ENCODE peak calls at places on chromosomes 7 and 10, in six cellular contexts. A is H1, D is HepG2, Y is GM12878, T is SK-N-SH, B is K562. F is an unnamed sample.

GRCh38 chr7:68694656-68695055 is 903.6 kb upstream of the AUTS2 start:
- DNase-seq in A (no peak), D (no peak), Y (no peak), T (no peak), B (no peak), F (no peak)

GRCh38 chr10:6987536-6987945 is 407.5 kb upstream of the PRKCQ start:
- DNase-seq in A (no peak), D (no peak), Y (no peak), T (no peak), B (no peak), F (no peak)

GRCh38 chr10:132480356-132480755 is 57.2 kb upstream of the INPP5A start:
- DNase-seq in A (no peak), D (no peak), Y (no peak), T (no peak), B (no peak), F (no peak)

GRCh38 chr7:6121141-6121540 is 90.0 kb downstream of the ANKRD61 start:
- DNase-seq in A (no peak), D (no peak), Y (no peak), T (no peak), B (no peak), F (no peak)

GRCh38 chr7:158924956-158925355 is 68.6 kb downstream of the DYNC2I1 start:
- DNase-seq in A (no peak), D (no peak), Y (no peak), T (no peak), B (no peak), F (no peak)

GRCh38 chr7:7333610-7334009 is 151.3 kb downstream of the C1GALT1 start:
- DNase-seq in A (no peak), D (no peak), Y (no peak), T (no peak), B (no peak), F (no peak)

GRCh38 chr7:96538632-96539031 is 171.0 kb downstream of the SEM1 start:
- DNase-seq in A (no peak), D (no peak), Y (no peak), T (no peak), B (no peak), F (no peak)

GRCh38 chr10:6108631-6109443 is 20.0 kb downstream of the RBM17 start:
- DNase-seq in A (peak), D (peak), Y (no peak), T (peak), B (peak), F (peak)

GRCh38 chr10:72637398-72637857 is 11.5 kb upstream of the MICU1 start:
- DNase-seq in A (no peak), D (peak), Y (peak), T (no peak), B (peak), F (peak)
- TF ChIP-seq MAX in A (no peak), D (no peak), Y (no peak), T (no peak), B (no peak), F (no peak)

GRCh38 chr10:99659031-99659867 is at the start of gene ENTPD7:
- DNase-seq in A (peak), D (peak), Y (peak), T (peak), B (peak), F (peak)

GRCh38 chr10:99660662-99661369 is 1.5 kb downstream of the ENTPD7 start:
- DNase-seq in A (no peak), D (no peak), Y (no peak), T (no peak), B (no peak), F (no peak)

GRCh38 chr10:99659868-99660366 is 608 bp downstream of the ENTPD7 start:
- DNase-seq in A (no peak), D (no peak), Y (no peak), T (peak), B (no peak), F (no peak)

GRCh38 chr10:99656199-99657064 is 2.9 kb upstream of the ENTPD7 start:
- DNase-seq in A (no peak), D (no peak), Y (no peak), T (no peak), B (no peak), F (no peak)

GRCh38 chr10:99658622-99659030 is 683 bp upstream of the ENTPD7 start:
- DNase-seq in A (no peak), D (peak), Y (no peak), T (peak), B (peak), F (peak)
- TF ChIP-seq RFX5 in A (no peak), D (no peak), Y (no peak), T (no peak), B (no peak), F (no peak)

GRCh38 chr10:64039208-64039607 is 518.0 kb downstream of the REEP3 start:
- DNase-seq in A (no peak), D (no peak), Y (peak), T (no peak), B (no peak), F (no peak)

GRCh38 chr10:64041185-64041988 is 520.2 kb downstream of the REEP3 start:
- DNase-seq in A (peak), D (peak), Y (peak), T (peak), B (peak), F (peak)

GRCh38 chr10:64044098-64044497 is 522.9 kb downstream of the REEP3 start:
- DNase-seq in A (no peak), D (peak), Y (no peak), T (no peak), B (no peak), F (no peak)

GRCh38 chr10:64038097-64038496 is 516.9 kb downstream of the REEP3 start:
- DNase-seq in A (no peak), D (no peak), Y (no peak), T (no peak), B (no peak), F (no peak)

GRCh38 chr10:64041989-64042490 is 520.8 kb downstream of the REEP3 start:
- DNase-seq in A (no peak), D (no peak), Y (no peak), T (peak), B (no peak), F (no peak)
- TF ChIP-seq MAX in A (no peak), D (no peak), Y (no peak), T (no peak), B (no peak), F (no peak)

GRCh38 chr7:22008011-22008410 is 62.3 kb upstream of the CDCA7L start:
- DNase-seq in A (no peak), D (no peak), Y (no peak), T (no peak), B (no peak), F (no peak)
- TF ChIP-seq RFX5 in A (no peak), D (no peak), Y (no peak), T (no peak), B (no peak), F (no peak)

DNA sequence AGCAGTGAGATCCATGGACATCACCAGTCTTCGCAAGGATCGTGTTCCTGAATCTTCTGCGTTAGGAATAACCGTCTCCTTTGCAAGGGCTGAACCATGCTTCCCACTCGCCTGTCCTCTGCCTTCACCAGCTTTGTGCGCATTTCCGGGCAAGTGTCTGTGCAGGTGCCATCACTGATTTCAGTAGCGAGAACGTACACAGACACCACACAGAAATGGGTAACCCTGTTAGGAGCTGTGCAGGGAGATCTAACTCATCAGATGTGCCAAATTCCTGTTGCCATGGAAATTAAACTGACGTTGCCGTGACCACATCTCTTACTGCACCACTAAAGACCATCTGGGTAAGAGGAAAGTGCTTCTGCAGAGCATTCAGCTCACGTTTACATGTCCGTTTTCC is 146.3 kb downstream of the DIP2C start:
- DNase-seq in A (no peak), D (no peak), Y (no peak), T (peak), B (no peak), F (no peak)
- TF ChIP-seq MAX in A (no peak), D (no peak), Y (no peak), T (no peak), B (no peak), F (no peak)

DNA sequence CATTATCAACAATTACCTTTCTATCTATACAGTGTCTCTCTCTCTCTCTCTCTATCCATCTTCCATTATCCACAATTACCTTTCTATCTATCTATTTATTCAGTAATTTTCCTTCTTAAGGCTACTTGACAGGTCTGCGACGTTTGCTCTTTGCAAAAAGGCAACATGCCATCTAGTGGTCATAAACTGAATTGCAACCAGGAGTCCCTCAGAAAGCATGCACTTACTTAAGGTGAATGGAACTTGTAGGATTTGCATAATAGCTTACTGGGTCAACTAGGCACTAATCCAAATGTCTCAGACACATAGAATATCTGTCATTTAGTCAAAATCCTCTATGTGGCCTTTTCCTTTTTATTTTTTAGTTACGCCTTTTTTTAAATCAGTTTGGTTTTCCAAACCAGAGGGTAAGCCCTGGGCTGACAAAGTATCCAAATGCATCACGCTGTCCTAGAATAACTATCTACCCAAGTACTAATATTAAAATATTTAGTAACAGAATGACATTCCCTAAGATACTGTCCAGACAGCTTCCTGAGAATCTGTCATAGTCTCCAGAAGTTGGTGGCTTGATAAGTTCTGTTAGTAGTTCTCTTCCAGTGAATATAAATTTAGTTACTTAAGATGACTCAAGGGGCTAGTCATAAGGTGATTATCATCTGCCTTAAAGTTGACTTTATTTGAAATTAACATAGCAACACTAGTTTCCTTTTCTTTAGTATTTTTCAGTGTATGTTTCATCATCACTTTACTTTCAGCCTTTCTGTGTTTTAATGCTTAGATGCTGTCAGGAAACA is 208.3 kb downstream of the PPP1R3A start:
- DNase-seq in A (peak), D (peak), Y (peak), T (peak), B (peak), F (peak)
- TF ChIP-seq RFX5 in A (no peak), D (no peak), Y (no peak), T (no peak), B (no peak), F (no peak)

GRCh38 chr7:149731207-149731955 is 42.0 kb downstream of the ZNF467 start:
- DNase-seq in A (no peak), D (no peak), Y (no peak), T (no peak), B (no peak), F (no peak)

GRCh38 chr7:149728491-149729375 is 44.7 kb downstream of the ZNF467 start:
- DNase-seq in A (no peak), D (no peak), Y (no peak), T (no peak), B (no peak), F (no peak)

GRCh38 chr7:149729586-149729982 is 43.8 kb downstream of the ZNF467 start:
- DNase-seq in A (no peak), D (no peak), Y (no peak), T (no peak), B (no peak), F (no peak)

GRCh38 chr7:149732111-149732561 is 41.3 kb downstream of the ZNF467 start:
- DNase-seq in A (no peak), D (no peak), Y (no peak), T (no peak), B (no peak), F (no peak)

GRCh38 chr7:149729983-149730801 is 43.2 kb downstream of the ZNF467 start:
- DNase-seq in A (no peak), D (no peak), Y (no peak), T (peak), B (no peak), F (no peak)
- TF ChIP-seq MAX in A (no peak), D (no peak), Y (no peak), T (no peak), B (no peak), F (no peak)

GRCh38 chr10:58157076-58157766 is 110.5 kb downstream of the IPMK start:
- DNase-seq in A (no peak), D (no peak), Y (no peak), T (no peak), B (no peak), F (no peak)
- TF ChIP-seq RFX5 in A (no peak), D (no peak), Y (no peak), T (no peak), B (no peak), F (no peak)

GRCh38 chr7:914521-915194 is 38.3 kb downstream of the GET4 start:
- DNase-seq in A (no peak), D (no peak), Y (no peak), T (no peak), B (no peak), F (no peak)
- TF ChIP-seq MAX in A (no peak), D (no peak), Y (no peak), T (no peak), B (no peak), F (no peak)

DNA sequence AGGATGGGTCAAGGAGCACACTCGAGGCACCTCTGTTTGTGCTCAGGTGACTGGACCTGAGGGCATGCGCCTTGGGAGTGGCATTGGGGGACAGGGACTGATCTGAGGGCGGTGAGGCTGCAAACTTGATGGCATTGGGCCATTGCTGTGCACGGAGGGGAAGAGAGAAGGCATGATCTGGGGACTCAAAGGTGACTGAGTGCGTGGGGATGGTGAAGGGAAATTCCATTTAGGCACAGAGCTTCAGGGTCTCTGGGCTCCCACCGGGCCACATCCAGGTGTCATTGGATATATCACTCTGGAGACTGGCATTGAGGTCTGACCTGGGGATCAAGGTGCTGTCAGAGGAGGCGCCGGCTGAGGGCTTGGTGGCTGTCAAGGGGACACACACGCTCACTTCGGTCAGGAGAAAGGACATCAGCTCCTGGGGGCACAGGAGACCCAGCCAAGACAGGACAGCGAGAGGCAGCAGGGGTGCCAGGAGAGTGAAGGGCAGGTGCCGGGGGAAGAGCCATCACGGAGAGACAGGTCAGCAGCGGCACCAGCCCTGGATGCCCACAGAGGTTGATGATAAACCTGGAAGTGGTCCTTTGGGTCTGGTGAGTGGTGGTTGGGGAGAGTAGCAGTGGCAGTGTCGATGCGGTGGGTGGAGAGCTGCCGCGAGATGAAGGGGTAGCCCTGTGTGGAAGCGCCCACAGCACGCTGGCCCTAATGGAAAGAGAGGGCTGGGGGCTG is 5.5 kb downstream of the ADCK2 start:
- DNase-seq in A (no peak), D (no peak), Y (no peak), T (no peak), B (no peak), F (no peak)
- TF ChIP-seq RFX5 in A (no peak), D (no peak), Y (no peak), T (no peak), B (no peak), F (no peak)

F was measured in A549.